ENCODE peak calls at places on chromosome 14, in four cellular contexts. R is endodermal cell, V is WERI-Rb-1, L is spleen. Y is an unnamed sample.

GRCh38 chr14:74571441-74571841 is 40.6 kb downstream of the LTBP2 start:
- DNase-seq in R (no peak), V (no peak), L (peak), Y (peak)

GRCh38 chr14:50225067-50225973 is 6.1 kb downstream of the SOS2 start:
- DNase-seq in R (no peak), V (no peak), L (no peak), Y (no peak)

GRCh38 chr14:92495041-92495440 is 18.5 kb upstream of the RIN3 start:
- DNase-seq in R (peak), V (no peak), L (peak), Y (no peak)

GRCh38 chr14:23910081-23910875 is 43.3 kb upstream of the DHRS4 start:
- DNase-seq in R (peak), V (peak), L (no peak), Y (no peak)

GRCh38 chr14:106622200-106622745 is 1095.9 kb downstream of the TMEM121 start:
- DNase-seq in R (no peak), V (no peak), L (no peak), Y (no peak)

GRCh38 chr14:74697543-74697942 is 15.3 kb downstream of the AREL1 start:
- DNase-seq in R (no peak), V (no peak), L (no peak), Y (no peak)

GRCh38 chr14:77483851-77484250 is 14.8 kb downstream of the ISM2 start:
- DNase-seq in R (no peak), V (no peak), L (no peak), Y (no peak)

GRCh38 chr14:90858511-90858910 is 42.3 kb upstream of the TTC7B start:
- DNase-seq in R (no peak), V (no peak), L (no peak), Y (no peak)

GRCh38 chr14:99534863-99535262 is 53.7 kb downstream of the CCNK start:
- DNase-seq in R (no peak), V (peak), L (no peak), Y (no peak)

GRCh38 chr14:33120966-33121365 is 182.3 kb downstream of the NPAS3 start:
- DNase-seq in R (no peak), V (no peak), L (no peak), Y (no peak)

GRCh38 chr14:60509438-60510253 is 700 bp downstream of the SIX6 start:
- DNase-seq in R (peak), V (peak), L (no peak), Y (peak)

DNA sequence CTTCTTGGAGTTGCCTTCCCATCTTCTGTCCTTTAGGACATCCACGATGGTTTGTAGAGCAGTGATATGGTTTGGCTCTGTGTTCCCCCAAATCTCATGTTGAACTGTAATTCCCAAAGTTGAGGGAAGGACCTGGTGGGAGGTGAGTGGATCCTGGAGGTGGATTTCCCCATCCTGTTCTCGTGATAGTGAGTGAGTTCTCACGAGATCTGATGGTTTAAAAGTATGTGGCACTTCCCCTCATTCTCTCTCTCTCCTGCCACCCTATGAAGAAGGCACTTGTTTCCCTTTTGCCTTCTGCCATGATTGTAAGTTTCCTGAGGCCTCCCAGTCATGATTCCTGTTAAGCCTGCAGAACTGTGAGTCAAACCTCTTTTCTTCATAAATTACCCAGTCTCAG is 99.2 kb downstream of the BRMS1L start:
- DNase-seq in R (no peak), V (no peak), L (no peak), Y (no peak)
- H3K4me3 ChIP-seq in R (no peak), V (no peak), L (no peak), Y (no peak)

DNA sequence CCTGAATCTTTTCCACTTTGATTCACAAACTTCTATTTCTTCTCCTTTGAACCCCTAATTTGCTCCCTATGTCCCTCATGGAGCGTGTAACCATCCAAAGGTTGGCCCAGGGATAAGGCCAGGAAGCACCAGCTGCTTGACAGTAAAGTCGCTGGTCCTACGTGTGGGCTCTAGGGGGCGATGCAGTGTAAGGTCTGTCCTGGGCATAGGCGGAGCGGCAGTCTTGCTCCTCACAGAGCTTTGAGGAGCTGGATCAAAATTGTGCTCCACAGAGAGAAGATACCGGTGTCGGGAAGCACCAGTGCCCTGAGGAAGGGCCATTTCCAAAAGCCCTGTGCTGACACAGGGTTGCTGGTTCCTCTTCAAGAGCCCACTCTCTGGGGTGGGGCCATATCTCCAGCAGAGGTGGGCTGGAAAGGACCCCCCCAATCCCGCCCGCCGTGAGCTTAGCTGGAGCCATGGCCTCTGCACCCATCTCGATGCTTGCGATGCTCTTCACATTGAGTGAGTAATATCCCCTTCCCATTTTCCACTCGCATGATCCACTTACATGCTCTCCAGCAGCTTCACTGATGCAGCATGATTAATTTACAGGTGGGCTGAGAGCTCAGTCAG is 49.9 kb upstream of the OR4E1 start:
- DNase-seq in R (peak), V (peak), L (no peak), Y (no peak)
- TF ChIP-seq CTCF in R (peak), V (peak), L (no peak), Y (no peak)

DNA sequence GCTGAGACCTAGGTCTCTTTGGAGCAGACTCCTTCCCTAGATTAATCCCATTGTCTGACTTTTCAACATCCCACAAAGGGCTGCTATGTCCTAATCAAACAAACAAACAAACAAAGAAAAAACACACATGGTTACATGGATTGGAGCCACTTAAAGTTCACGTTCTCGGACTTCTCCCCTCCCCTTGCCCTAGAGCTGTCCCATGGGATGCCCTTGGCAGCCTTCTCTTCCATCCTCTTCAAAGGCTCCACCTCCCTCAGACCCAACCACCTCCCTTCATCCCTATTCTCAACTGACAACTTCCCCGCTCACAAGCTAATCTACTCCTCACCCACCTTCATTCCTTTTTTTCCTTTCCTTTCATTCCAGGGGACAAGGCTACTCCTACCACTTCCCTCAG is 40.5 kb downstream of the GPR135 start:
- DNase-seq in R (no peak), V (no peak), L (no peak), Y (peak)
- H3K27ac ChIP-seq in R (no peak), V (no peak), L (peak), Y (peak)

GRCh38 chr14:96205994-96206392 is 1.4 kb downstream of the BDKRB2 start:
- DNase-seq in R (no peak), V (no peak), L (no peak), Y (no peak)
- H3K4me3 ChIP-seq in R (peak), V (no peak), L (no peak), Y (no peak)

DNA sequence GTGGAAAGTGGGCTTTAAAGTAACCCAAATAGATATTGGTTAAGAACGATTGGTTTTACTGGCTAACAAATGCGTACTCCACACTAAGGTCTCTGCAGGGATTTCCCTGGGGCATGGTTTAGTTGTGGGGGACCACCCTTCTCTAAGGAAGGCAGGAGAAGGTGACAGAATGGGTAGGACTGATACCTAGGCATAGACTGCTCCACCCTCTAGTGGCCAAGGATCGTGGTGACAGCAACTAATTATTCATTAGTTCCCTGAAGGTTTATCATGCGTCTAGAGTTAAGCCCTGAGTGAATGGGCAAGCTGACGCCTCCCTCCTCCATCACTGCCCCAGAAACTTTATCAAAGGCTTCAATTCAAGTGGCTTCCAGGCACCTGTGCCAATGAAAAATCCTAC is 9.1 kb downstream of the FAM181A start:
- DNase-seq in R (peak), V (peak), L (no peak), Y (no peak)
- TF ChIP-seq CTCF in R (peak), V (peak), L (no peak), Y (peak)

DNA sequence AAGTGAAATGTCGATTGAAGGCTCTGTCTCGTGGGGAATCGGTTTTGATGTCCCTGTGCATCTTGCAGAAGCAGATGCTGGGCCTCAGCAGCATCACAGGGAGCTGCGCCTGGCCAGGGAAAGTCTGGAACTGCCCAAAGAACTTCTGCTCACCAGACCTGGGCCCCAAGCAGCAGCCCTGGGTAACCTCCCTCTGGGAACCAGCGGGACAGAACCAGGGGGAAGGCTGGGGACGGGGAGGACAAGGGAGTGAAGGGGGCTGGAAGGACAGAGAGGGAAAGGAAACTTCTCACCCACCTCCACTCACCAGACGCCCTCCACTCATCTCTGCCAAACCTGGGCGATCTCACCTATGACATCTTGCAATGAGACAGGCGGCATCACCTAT is 26.8 kb upstream of the C14orf180 start:
- DNase-seq in R (peak), V (peak), L (peak), Y (no peak)
- H3K27ac ChIP-seq in R (no peak), V (no peak), L (no peak), Y (no peak)

DNA sequence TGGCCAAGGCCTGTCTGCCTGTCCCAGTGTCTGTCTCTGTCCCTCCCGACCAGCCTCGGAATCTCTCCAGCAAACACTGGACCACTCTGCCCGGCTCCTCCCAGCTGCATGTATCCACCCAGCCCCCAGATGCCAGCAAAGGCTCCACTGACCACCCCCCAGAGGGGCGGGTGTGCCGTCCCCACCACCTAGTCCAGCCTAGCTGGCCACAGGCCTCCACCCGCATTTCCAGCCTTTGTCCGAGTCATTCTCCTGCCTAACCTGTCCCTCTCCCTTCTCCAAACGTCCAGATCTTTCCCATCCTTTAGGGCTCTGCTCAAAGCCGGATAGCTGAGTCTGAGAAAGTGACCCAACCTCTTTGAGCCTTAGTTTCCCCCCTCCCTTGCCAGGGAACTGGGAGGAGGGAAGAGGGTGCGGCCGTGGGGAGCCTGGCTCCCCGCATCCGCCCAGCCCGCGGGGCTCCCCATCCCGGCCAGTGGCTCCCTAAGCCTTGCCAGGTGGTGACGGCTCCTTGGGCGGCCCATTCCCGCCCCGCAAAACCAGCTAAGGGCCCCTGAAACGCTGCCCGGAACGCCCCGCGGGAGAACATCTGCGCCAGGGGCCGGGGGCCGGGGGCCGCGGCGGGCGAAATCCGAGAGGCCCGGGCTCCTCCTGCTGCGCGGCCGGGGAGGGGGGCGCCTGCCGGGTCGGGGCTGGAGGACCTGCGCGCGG is 34.6 kb upstream of the ANKRD9 start:
- DNase-seq in R (peak), V (peak), L (no peak), Y (no peak)
- H3K4me3 ChIP-seq in R (no peak), V (peak), L (peak), Y (peak)

GRCh38 chr14:63308723-63309317 is 9.9 kb downstream of the GPHB5 start:
- DNase-seq in R (peak), V (peak), L (no peak), Y (no peak)
- TF ChIP-seq CTCF in R (peak), V (peak), L (peak), Y (peak)

Y was measured in psoas muscle.